ENCODE peak calls at places on chromosomes 16 and 17, in five cellular contexts. D is dermis blood vessel endothelial cell; I is stimulated activated CD4-positive, alpha-beta T cell treated with anti-CD3 and anti-CD28 coated beads, Interleukin-12 subunit alpha, Interleukin-12 subunit beta, amount 100 ng/mL, for 4 hours; U is NCI-H1417; K is A549. J is an unnamed sample.

GRCh38 chr16:69017036-69017783 is 88.2 kb upstream of the HAS3 start:
- DNase-seq in U (no peak), D (peak; percentile 80), I (no peak), K (peak; percentile 69), J (peak; percentile 19)

GRCh38 chr17:7177954-7178477 is 1.2 kb downstream of the ASGR1 start:
- DNase-seq in D (peak; percentile 71), K (no peak), U (peak; percentile 10), I (no peak), J (no peak)

GRCh38 chr17:45410144-45411091 is 22.3 kb downstream of the ARHGAP27 start:
- DNase-seq in U (no peak), D (peak; percentile 26), K (no peak), I (peak; percentile 61), J (peak; percentile 41)

GRCh38 chr16:66489385-66489784 is 60.5 kb downstream of the TK2 start:
- DNase-seq in I (no peak), U (no peak), D (no peak), K (no peak), J (no peak)

GRCh38 chr17:16820161-16820877 is 130.3 kb downstream of the CCDC144A start:
- DNase-seq in I (no peak), K (no peak), D (no peak), U (no peak), J (no peak)

GRCh38 chr16:68297908-68298307 is 12.8 kb downstream of the SLC7A6OS start:
- DNase-seq in D (peak; percentile 46), U (peak; percentile 1), I (no peak), K (no peak), J (no peak)

GRCh38 chr17:66915204-66915611 is 49.3 kb upstream of the CACNG4 start:
- DNase-seq in K (peak; percentile 65), U (no peak), D (no peak), I (no peak), J (peak; percentile 8)

GRCh38 chr17:69606142-69606800 is 191.8 kb downstream of the MAP2K6 start:
- DNase-seq in D (no peak), I (no peak), U (no peak), K (no peak), J (no peak)

GRCh38 chr17:68383443-68384321 is 73.6 kb downstream of the WIPI1 start:
- DNase-seq in I (no peak), U (no peak), K (peak; percentile 50), D (peak; percentile 96), J (no peak)

GRCh38 chr16:65807858-65808257 is 558.6 kb upstream of the CDH5 start:
- DNase-seq in D (no peak), K (no peak), U (no peak), I (no peak), J (no peak)

GRCh38 chr17:47225436-47225858 is 16.3 kb downstream of the MYL4 start:
- DNase-seq in K (peak; percentile 45), U (no peak), D (peak; percentile 100), I (no peak), J (peak; percentile 55)

GRCh38 chr17:5446786-5447185 is 7.8 kb upstream of the C1QBP start:
- DNase-seq in I (no peak), K (no peak), U (no peak), D (no peak), J (no peak)

GRCh38 chr17:4003501-4004421 is 39.5 kb upstream of the ATP2A3 start:
- DNase-seq in D (no peak), I (no peak), U (no peak), K (no peak), J (peak; percentile 16)

GRCh38 chr16:24568392-24568791 is 29.0 kb downstream of the RBBP6 start:
- DNase-seq in D (peak; percentile 62), U (peak; percentile 5), I (no peak), K (peak; percentile 53), J (no peak)

GRCh38 chr17:20302191-20302917 is 165.0 kb downstream of the LGALS9B start:
- DNase-seq in U (no peak), D (no peak), K (no peak), I (no peak), J (no peak)

GRCh38 chr17:9192010-9192409 is 170.7 kb downstream of the NTN1 start:
- DNase-seq in U (no peak), D (no peak), K (no peak), I (no peak), J (no peak)

GRCh38 chr16:85432606-85433005 is 180.5 kb upstream of the GSE1 start:
- DNase-seq in I (no peak), U (no peak), D (no peak), K (no peak), J (no peak)

GRCh38 chr17:35543856-35544255 is 6.4 kb upstream of the SLFN12L start:
- DNase-seq in K (no peak), U (no peak), D (peak; percentile 65), I (no peak), J (no peak)

GRCh38 chr17:61174310-61174709 is 225.3 kb upstream of the TBX2 start:
- DNase-seq in U (no peak), I (no peak), K (no peak), D (no peak), J (no peak)

GRCh38 chr16:18050234-18050633 is 286.3 kb downstream of the NPIPA8 start:
- DNase-seq in K (no peak), D (no peak), I (no peak), U (no peak), J (no peak)

J was measured in Kasumi-1.